ENCODE peak calls at places on chromosomes 5 and 9, in four cellular contexts. L is mesothelial cell of epicardium, J is WTC11, E is ACHN. V is an unnamed sample.

GRCh38 chr5:125142439-125142838 is 396.0 kb upstream of the ZNF608 start:
- DNase-seq in L (no peak), E (no peak), J (no peak), V (no peak)

GRCh38 chr5:31731016-31731415 is 92.1 kb downstream of the PDZD2 start:
- DNase-seq in J (no peak), E (no peak), L (no peak), V (no peak)

GRCh38 chr9:131096490-131097258 is at the start of gene AIF1L:
- DNase-seq in J (peak; percentile 93), L (peak; percentile 63), E (peak; percentile 8), V (peak; percentile 97)

GRCh38 chr9:110101531-110102161 is 106.3 kb downstream of the C9orf152 start:
- DNase-seq in L (no peak), J (no peak), E (no peak), V (no peak)

GRCh38 chr5:127892467-127893207 is 189.4 kb downstream of the CCDC192 start:
- DNase-seq in L (no peak), E (no peak), J (no peak), V (no peak)

GRCh38 chr5:173835131-173835530 is 53.0 kb upstream of the CPEB4 start:
- DNase-seq in J (no peak), E (no peak), L (no peak), V (no peak)

GRCh38 chr9:92971121-92971520 is 23.8 kb downstream of the FGD3 start:
- DNase-seq in E (no peak), J (no peak), L (no peak), V (no peak)

GRCh38 chr9:22046243-22046642 is 37.1 kb upstream of the CDKN2B start:
- DNase-seq in E (no peak), L (no peak), J (no peak), V (no peak)

GRCh38 chr5:59093329-59093728 is 510.5 kb downstream of the RAB3C start:
- DNase-seq in J (no peak), L (no peak), E (no peak), V (no peak)

GRCh38 chr9:130026583-130027427 is 16.2 kb downstream of the FNBP1 start:
- DNase-seq in L (no peak), J (no peak), E (no peak), V (no peak)

GRCh38 chr9:137138701-137139467 is at the start of gene GRIN1:
- DNase-seq in J (peak; percentile 55), L (peak; percentile 80), E (peak; percentile 40), V (peak; percentile 93)

GRCh38 chr9:108869092-108869725 is 7.1 kb downstream of the ACTL7A start:
- DNase-seq in E (peak; percentile 66), L (no peak), J (no peak), V (no peak)

GRCh38 chr9:25724424-25724823 is 46.2 kb upstream of the TUSC1 start:
- DNase-seq in J (no peak), L (no peak), E (no peak), V (no peak)

GRCh38 chr9:97271292-97271691 is 36.2 kb upstream of the CCDC180 start:
- DNase-seq in E (no peak), J (peak; percentile 70), L (no peak), V (no peak)

GRCh38 chr9:116391306-116391900 is 237.8 kb downstream of the PAPPA start:
- DNase-seq in E (peak; percentile 78), J (no peak), L (no peak), V (no peak)

GRCh38 chr5:77152441-77152840 is 58.0 kb upstream of the PDE8B start:
- DNase-seq in E (no peak), J (no peak), L (no peak), V (no peak)

GRCh38 chr5:982377-983237 is 26.0 kb upstream of the NKD2 start:
- DNase-seq in E (peak; percentile 28), J (peak; percentile 76), L (peak; percentile 40), V (peak; percentile 92)